ENCODE peak calls at places on chromosome 7, in six cellular contexts. One of them, this sample, is unnamed.

GRCh38 chr7:139739863-139740597 is 37.8 kb downstream of the HIPK2 start:
- DNase-seq in endothelial cell of umbilical vein: no peak
- DNase-seq in NB4: no peak
- DNase-seq in HepG2: no peak
- DNase-seq in GM12878: no peak
- DNase-seq in K562: no peak
- DNase-seq in this sample: no peak

GRCh38 chr7:91565499-91566331 is 301.5 kb downstream of the FZD1 start:
- DNase-seq in K562: no peak
- DNase-seq in NB4: no peak
- DNase-seq in GM12878: no peak
- DNase-seq in HepG2: peak
- DNase-seq in endothelial cell of umbilical vein: no peak
- DNase-seq in this sample: peak

GRCh38 chr7:112873831-112874553 is 83.8 kb upstream of the TMEM168 start:
- DNase-seq in NB4: no peak
- DNase-seq in endothelial cell of umbilical vein: no peak
- DNase-seq in K562: no peak
- DNase-seq in GM12878: peak
- DNase-seq in HepG2: no peak
- DNase-seq in this sample: no peak

GRCh38 chr7:37916673-37917660 is at the start of gene SFRP4:
- DNase-seq in HepG2: peak
- DNase-seq in NB4: peak
- DNase-seq in endothelial cell of umbilical vein: peak
- DNase-seq in GM12878: no peak
- DNase-seq in K562: peak
- DNase-seq in this sample: peak

GRCh38 chr7:127980901-127981300 is 50.3 kb downstream of the LRRC4 start:
- DNase-seq in GM12878: no peak
- DNase-seq in endothelial cell of umbilical vein: no peak
- DNase-seq in NB4: no peak
- DNase-seq in K562: no peak
- DNase-seq in HepG2: no peak
- DNase-seq in this sample: no peak

GRCh38 chr7:120052884-120053382 is 220.0 kb upstream of the KCND2 start:
- DNase-seq in HepG2: no peak
- DNase-seq in endothelial cell of umbilical vein: peak
- DNase-seq in NB4: peak
- DNase-seq in GM12878: no peak
- DNase-seq in K562: no peak
- DNase-seq in this sample: no peak

GRCh38 chr7:141320287-141320686 is 230.9 kb upstream of the AGK start:
- DNase-seq in endothelial cell of umbilical vein: no peak
- DNase-seq in NB4: no peak
- DNase-seq in GM12878: no peak
- DNase-seq in K562: no peak
- DNase-seq in HepG2: no peak
- DNase-seq in this sample: no peak

GRCh38 chr7:151891182-151891581 is 14.3 kb upstream of the PRKAG2 start:
- DNase-seq in NB4: no peak
- DNase-seq in GM12878: no peak
- DNase-seq in endothelial cell of umbilical vein: no peak
- DNase-seq in HepG2: no peak
- DNase-seq in K562: no peak
- DNase-seq in this sample: no peak

GRCh38 chr7:107951896-107952295 is 51.1 kb downstream of the LAMB1 start:
- DNase-seq in NB4: no peak
- DNase-seq in endothelial cell of umbilical vein: no peak
- DNase-seq in K562: no peak
- DNase-seq in GM12878: no peak
- DNase-seq in HepG2: no peak
- DNase-seq in this sample: no peak
- TF ChIP-seq MYC in NB4: no peak
- TF ChIP-seq MYC in endothelial cell of umbilical vein: no peak
- TF ChIP-seq MYC in K562: no peak
- TF ChIP-seq MYC in GM12878: no peak
- TF ChIP-seq MYC in HepG2: no peak
- TF ChIP-seq MYC in this sample: no peak

DNA sequence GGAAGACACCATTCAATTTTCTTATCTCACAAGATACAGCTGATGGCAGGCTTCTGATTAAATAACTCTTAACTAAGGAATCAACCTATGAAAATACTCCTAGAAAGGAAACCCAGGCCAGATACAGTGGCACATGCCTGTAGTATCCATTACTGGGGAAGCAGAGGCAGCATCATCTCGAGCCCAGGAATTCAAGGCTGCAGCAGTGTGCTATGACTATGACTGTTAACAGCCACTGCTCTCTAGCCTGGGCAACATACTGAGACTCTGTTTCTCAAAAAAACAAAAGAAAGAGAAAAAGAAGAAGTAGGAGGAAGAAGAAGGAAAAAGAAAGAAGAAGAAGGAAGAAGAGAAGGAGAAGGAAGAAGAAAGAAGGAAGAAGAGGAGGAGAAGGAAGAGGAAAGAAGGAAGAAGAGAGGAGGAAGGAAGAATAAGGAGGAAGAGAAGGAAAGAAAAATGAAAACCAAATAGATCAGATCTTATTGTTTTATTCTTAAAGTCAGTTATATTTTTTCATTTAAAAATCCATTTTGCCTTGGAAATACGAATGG is 18.0 kb downstream of the DPY19L1 start:
- DNase-seq in NB4: no peak
- DNase-seq in GM12878: no peak
- DNase-seq in K562: no peak
- DNase-seq in endothelial cell of umbilical vein: no peak
- DNase-seq in HepG2: no peak
- DNase-seq in this sample: no peak
- TF ChIP-seq MYC in NB4: no peak
- TF ChIP-seq MYC in GM12878: no peak
- TF ChIP-seq MYC in K562: no peak
- TF ChIP-seq MYC in endothelial cell of umbilical vein: no peak
- TF ChIP-seq MYC in HepG2: no peak
- TF ChIP-seq MYC in this sample: no peak

GRCh38 chr7:1965579-1966294 is 267.0 kb downstream of the MAD1L1 start:
- DNase-seq in NB4: no peak
- DNase-seq in K562: no peak
- DNase-seq in HepG2: no peak
- DNase-seq in endothelial cell of umbilical vein: no peak
- DNase-seq in GM12878: no peak
- DNase-seq in this sample: no peak

GRCh38 chr7:1966631-1967200 is 266.0 kb downstream of the MAD1L1 start:
- DNase-seq in GM12878: no peak
- DNase-seq in K562: no peak
- DNase-seq in endothelial cell of umbilical vein: no peak
- DNase-seq in HepG2: no peak
- DNase-seq in NB4: no peak
- DNase-seq in this sample: no peak

GRCh38 chr7:1969459-1970284 is 263.1 kb downstream of the MAD1L1 start:
- DNase-seq in endothelial cell of umbilical vein: no peak
- DNase-seq in HepG2: no peak
- DNase-seq in K562: no peak
- DNase-seq in NB4: no peak
- DNase-seq in GM12878: no peak
- DNase-seq in this sample: no peak

GRCh38 chr7:1968397-1969111 is 264.2 kb downstream of the MAD1L1 start:
- DNase-seq in GM12878: no peak
- DNase-seq in HepG2: no peak
- DNase-seq in NB4: no peak
- DNase-seq in K562: no peak
- DNase-seq in endothelial cell of umbilical vein: no peak
- DNase-seq in this sample: no peak

DNA sequence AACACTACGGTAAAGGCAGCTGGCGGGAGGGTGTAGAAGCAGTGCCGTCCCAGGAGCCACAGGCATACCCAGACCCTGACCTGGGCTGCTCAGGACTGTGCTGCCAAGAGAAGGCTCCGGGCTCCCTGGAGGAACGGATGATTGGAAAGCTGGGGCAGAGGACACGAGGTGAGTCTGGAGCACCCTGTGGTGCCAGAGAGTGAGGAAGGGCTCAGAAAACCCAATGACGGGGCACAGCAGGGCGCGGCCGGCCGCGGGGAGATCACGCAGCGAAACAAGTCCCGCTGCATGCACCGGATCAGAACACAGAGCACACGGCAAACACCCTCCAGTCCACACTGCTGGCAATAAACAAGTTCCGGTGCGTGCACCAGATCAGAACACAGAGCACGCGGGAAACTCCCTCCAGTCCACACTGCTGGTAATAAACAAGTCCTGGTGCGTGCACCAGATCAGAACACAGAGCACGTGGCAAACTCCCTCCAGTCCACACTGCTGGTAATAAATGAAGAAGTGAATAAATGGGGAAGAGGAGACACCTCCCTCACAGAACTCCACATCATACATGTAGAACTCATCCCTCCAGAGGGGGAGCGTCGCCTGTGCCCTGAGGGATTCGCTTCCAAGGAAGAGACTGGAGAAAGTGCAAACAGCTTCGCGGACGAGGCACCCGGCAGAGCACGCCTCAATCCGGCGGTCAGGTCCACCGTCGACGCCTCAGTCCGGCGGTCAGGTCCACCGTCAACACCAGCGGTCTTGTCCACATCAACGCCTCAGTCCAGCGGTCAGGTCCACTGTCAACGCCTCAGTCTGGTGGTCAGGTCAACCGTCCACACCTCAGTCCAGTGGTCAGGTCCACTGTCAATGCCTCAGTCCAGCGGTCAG is 265.0 kb downstream of the MAD1L1 start:
- DNase-seq in NB4: no peak
- DNase-seq in GM12878: no peak
- DNase-seq in K562: no peak
- DNase-seq in HepG2: no peak
- DNase-seq in endothelial cell of umbilical vein: no peak
- DNase-seq in this sample: no peak
- TF ChIP-seq MYC in NB4: no peak
- TF ChIP-seq MYC in GM12878: no peak
- TF ChIP-seq MYC in K562: no peak
- TF ChIP-seq MYC in HepG2: no peak
- TF ChIP-seq MYC in endothelial cell of umbilical vein: no peak
- TF ChIP-seq MYC in this sample: no peak

GRCh38 chr7:794671-795329 is 37.5 kb upstream of the SUN1 start:
- DNase-seq in NB4: no peak
- DNase-seq in HepG2: no peak
- DNase-seq in endothelial cell of umbilical vein: no peak
- DNase-seq in K562: no peak
- DNase-seq in GM12878: no peak
- DNase-seq in this sample: no peak
- TF ChIP-seq MYC in NB4: no peak
- TF ChIP-seq MYC in HepG2: no peak
- TF ChIP-seq MYC in endothelial cell of umbilical vein: no peak
- TF ChIP-seq MYC in K562: no peak
- TF ChIP-seq MYC in GM12878: no peak
- TF ChIP-seq MYC in this sample: no peak

GRCh38 chr7:155646669-155647068 is 2.2 kb downstream of the RBM33 start:
- DNase-seq in endothelial cell of umbilical vein: no peak
- DNase-seq in K562: no peak
- DNase-seq in HepG2: no peak
- DNase-seq in NB4: no peak
- DNase-seq in GM12878: no peak
- DNase-seq in this sample: no peak

GRCh38 chr7:155643804-155644177 is 670 bp upstream of the RBM33 start:
- DNase-seq in NB4: no peak
- DNase-seq in K562: no peak
- DNase-seq in HepG2: no peak
- DNase-seq in endothelial cell of umbilical vein: no peak
- DNase-seq in GM12878: no peak
- DNase-seq in this sample: peak

GRCh38 chr7:155645652-155646051 is 1.2 kb downstream of the RBM33 start:
- DNase-seq in NB4: no peak
- DNase-seq in endothelial cell of umbilical vein: peak
- DNase-seq in K562: no peak
- DNase-seq in HepG2: no peak
- DNase-seq in GM12878: no peak
- DNase-seq in this sample: no peak

GRCh38 chr7:155644178-155644970 is at the start of gene RBM33:
- DNase-seq in endothelial cell of umbilical vein: peak
- DNase-seq in GM12878: peak
- DNase-seq in K562: peak
- DNase-seq in NB4: peak
- DNase-seq in HepG2: peak
- DNase-seq in this sample: peak

DNA sequence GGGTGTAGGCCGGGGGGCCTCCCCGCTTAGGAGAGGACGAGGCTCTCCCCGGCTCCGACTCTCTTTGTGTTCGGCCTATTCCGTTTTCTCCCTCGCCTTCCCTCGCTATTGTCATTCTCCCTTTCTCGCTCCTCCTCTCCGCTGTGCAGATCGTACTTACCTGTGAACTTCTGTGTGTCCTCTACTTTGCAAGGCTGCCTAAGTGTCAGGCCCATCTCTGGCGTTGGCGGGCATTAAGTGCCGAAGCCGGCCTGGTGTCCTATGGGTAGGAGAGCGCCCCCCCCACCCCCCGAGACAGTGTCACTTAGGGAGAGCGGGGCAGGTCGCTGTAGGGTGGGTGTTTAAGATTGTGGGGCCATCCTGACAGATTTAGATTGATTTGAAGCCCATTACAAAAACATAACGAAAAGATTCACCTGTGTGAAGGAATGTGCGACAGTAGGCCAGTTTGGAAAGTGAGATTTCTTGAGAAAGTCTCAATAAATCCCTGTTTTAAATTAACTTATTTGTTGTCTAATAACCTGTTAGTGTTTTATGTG is 579 bp downstream of the RBM33 start:
- DNase-seq in endothelial cell of umbilical vein: peak
- DNase-seq in K562: peak
- DNase-seq in GM12878: no peak
- DNase-seq in NB4: peak
- DNase-seq in HepG2: peak
- DNase-seq in this sample: peak
- TF ChIP-seq MYC in endothelial cell of umbilical vein: no peak
- TF ChIP-seq MYC in K562: no peak
- TF ChIP-seq MYC in GM12878: no peak
- TF ChIP-seq MYC in NB4: peak
- TF ChIP-seq MYC in HepG2: no peak
- TF ChIP-seq MYC in this sample: no peak

GRCh38 chr7:30285067-30285530 is 702 bp downstream of the ZNRF2 start:
- DNase-seq in GM12878: no peak
- DNase-seq in NB4: no peak
- DNase-seq in HepG2: no peak
- DNase-seq in K562: peak
- DNase-seq in endothelial cell of umbilical vein: no peak
- DNase-seq in this sample: no peak
- TF ChIP-seq MYC in GM12878: no peak
- TF ChIP-seq MYC in NB4: no peak
- TF ChIP-seq MYC in HepG2: no peak
- TF ChIP-seq MYC in K562: no peak
- TF ChIP-seq MYC in endothelial cell of umbilical vein: no peak
- TF ChIP-seq MYC in this sample: no peak

DNA sequence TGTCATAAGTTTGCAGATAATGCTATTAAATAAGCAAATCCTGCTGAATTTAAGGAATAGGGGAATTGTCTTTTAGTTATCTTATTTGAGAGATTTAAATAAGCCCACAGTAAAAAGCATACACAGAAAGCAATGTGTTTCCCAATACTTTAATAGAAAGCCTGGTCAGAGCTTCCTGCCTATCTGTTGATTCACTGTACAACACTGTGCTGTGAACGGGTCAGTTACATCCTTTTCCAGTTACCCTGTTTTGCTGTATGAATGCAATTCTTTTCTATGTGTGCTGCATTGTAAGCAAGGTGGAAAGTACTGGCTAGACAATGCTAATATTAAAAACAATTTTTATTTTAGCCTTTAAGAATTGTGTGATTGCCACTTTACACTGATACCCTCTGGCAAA is 81.2 kb downstream of the ANKRD7 start:
- DNase-seq in HepG2: no peak
- DNase-seq in endothelial cell of umbilical vein: no peak
- DNase-seq in GM12878: no peak
- DNase-seq in K562: no peak
- DNase-seq in NB4: peak
- DNase-seq in this sample: no peak
- TF ChIP-seq MYC in HepG2: no peak
- TF ChIP-seq MYC in endothelial cell of umbilical vein: no peak
- TF ChIP-seq MYC in GM12878: no peak
- TF ChIP-seq MYC in K562: no peak
- TF ChIP-seq MYC in NB4: peak
- TF ChIP-seq MYC in this sample: no peak